ENCODE peak calls at places on chromosomes 11 and 22, in five cellular contexts. One of them, this sample, is unnamed.

GRCh38 chr22:23282089-23282501 is 101.8 kb downstream of the BCR start:
- DNase-seq in activated CD8-positive, alpha-beta memory T cell treated with anti-CD3 and anti-CD28 coated beads for 4 hours: no peak
- DNase-seq in fibroblast of mammary gland: peak; percentile 59
- DNase-seq in iPS-NIHi11: peak; percentile 61
- DNase-seq in activated naive CD4-positive, alpha-beta T cell treated with Interleukin-2 at 50 U/mL for 16 hours: no peak
- DNase-seq in this sample: no peak

GRCh38 chr22:17411213-17411612 is 42.0 kb downstream of the CECR2 start:
- DNase-seq in fibroblast of mammary gland: no peak
- DNase-seq in iPS-NIHi11: no peak
- DNase-seq in activated naive CD4-positive, alpha-beta T cell treated with Interleukin-2 at 50 U/mL for 16 hours: no peak
- DNase-seq in activated CD8-positive, alpha-beta memory T cell treated with anti-CD3 and anti-CD28 coated beads for 4 hours: no peak
- DNase-seq in this sample: no peak

GRCh38 chr22:19759459-19759993 is 1.1 kb upstream of the TBX1 start:
- DNase-seq in activated naive CD4-positive, alpha-beta T cell treated with Interleukin-2 at 50 U/mL for 16 hours: no peak
- DNase-seq in iPS-NIHi11: no peak
- DNase-seq in fibroblast of mammary gland: no peak
- DNase-seq in activated CD8-positive, alpha-beta memory T cell treated with anti-CD3 and anti-CD28 coated beads for 4 hours: no peak
- DNase-seq in this sample: no peak

GRCh38 chr11:117818036-117818858 is 6.3 kb downstream of the FXYD2 start:
- DNase-seq in iPS-NIHi11: no peak
- DNase-seq in activated naive CD4-positive, alpha-beta T cell treated with Interleukin-2 at 50 U/mL for 16 hours: peak; percentile 61
- DNase-seq in fibroblast of mammary gland: no peak
- DNase-seq in activated CD8-positive, alpha-beta memory T cell treated with anti-CD3 and anti-CD28 coated beads for 4 hours: no peak
- DNase-seq in this sample: no peak

GRCh38 chr11:11113676-11114075 is 239.4 kb downstream of the CSNK2A3 start:
- DNase-seq in iPS-NIHi11: no peak
- DNase-seq in activated CD8-positive, alpha-beta memory T cell treated with anti-CD3 and anti-CD28 coated beads for 4 hours: no peak
- DNase-seq in fibroblast of mammary gland: no peak
- DNase-seq in activated naive CD4-positive, alpha-beta T cell treated with Interleukin-2 at 50 U/mL for 16 hours: no peak
- DNase-seq in this sample: no peak

GRCh38 chr11:34757026-34757451 is 136.1 kb downstream of the EHF start:
- DNase-seq in activated naive CD4-positive, alpha-beta T cell treated with Interleukin-2 at 50 U/mL for 16 hours: no peak
- DNase-seq in activated CD8-positive, alpha-beta memory T cell treated with anti-CD3 and anti-CD28 coated beads for 4 hours: no peak
- DNase-seq in iPS-NIHi11: no peak
- DNase-seq in fibroblast of mammary gland: peak; percentile 62
- DNase-seq in this sample: no peak

GRCh38 chr22:20011123-20011992 is 5.3 kb downstream of the ARVCF start:
- DNase-seq in fibroblast of mammary gland: no peak
- DNase-seq in activated naive CD4-positive, alpha-beta T cell treated with Interleukin-2 at 50 U/mL for 16 hours: no peak
- DNase-seq in iPS-NIHi11: no peak
- DNase-seq in activated CD8-positive, alpha-beta memory T cell treated with anti-CD3 and anti-CD28 coated beads for 4 hours: no peak
- DNase-seq in this sample: no peak

GRCh38 chr11:123519055-123519796 is 89.2 kb downstream of the GRAMD1B start:
- DNase-seq in activated naive CD4-positive, alpha-beta T cell treated with Interleukin-2 at 50 U/mL for 16 hours: no peak
- DNase-seq in activated CD8-positive, alpha-beta memory T cell treated with anti-CD3 and anti-CD28 coated beads for 4 hours: no peak
- DNase-seq in fibroblast of mammary gland: no peak
- DNase-seq in iPS-NIHi11: no peak
- DNase-seq in this sample: no peak

GRCh38 chr11:12706531-12707499 is 32.6 kb downstream of the TEAD1 start:
- DNase-seq in activated CD8-positive, alpha-beta memory T cell treated with anti-CD3 and anti-CD28 coated beads for 4 hours: no peak
- DNase-seq in iPS-NIHi11: no peak
- DNase-seq in activated naive CD4-positive, alpha-beta T cell treated with Interleukin-2 at 50 U/mL for 16 hours: no peak
- DNase-seq in fibroblast of mammary gland: peak; percentile 54
- DNase-seq in this sample: no peak

GRCh38 chr11:127485541-127485940 is 485.0 kb upstream of the KIRREL3 start:
- DNase-seq in activated CD8-positive, alpha-beta memory T cell treated with anti-CD3 and anti-CD28 coated beads for 4 hours: no peak
- DNase-seq in activated naive CD4-positive, alpha-beta T cell treated with Interleukin-2 at 50 U/mL for 16 hours: no peak
- DNase-seq in iPS-NIHi11: no peak
- DNase-seq in fibroblast of mammary gland: no peak
- DNase-seq in this sample: no peak

GRCh38 chr11:18010977-18011586 is 1.8 kb downstream of the SERGEF start:
- DNase-seq in activated naive CD4-positive, alpha-beta T cell treated with Interleukin-2 at 50 U/mL for 16 hours: no peak
- DNase-seq in fibroblast of mammary gland: no peak
- DNase-seq in activated CD8-positive, alpha-beta memory T cell treated with anti-CD3 and anti-CD28 coated beads for 4 hours: no peak
- DNase-seq in iPS-NIHi11: no peak
- DNase-seq in this sample: no peak

GRCh38 chr22:29704528-29705285 is 15.1 kb upstream of the CABP7 start:
- DNase-seq in fibroblast of mammary gland: peak; percentile 30
- DNase-seq in activated CD8-positive, alpha-beta memory T cell treated with anti-CD3 and anti-CD28 coated beads for 4 hours: no peak
- DNase-seq in iPS-NIHi11: no peak
- DNase-seq in activated naive CD4-positive, alpha-beta T cell treated with Interleukin-2 at 50 U/mL for 16 hours: no peak
- DNase-seq in this sample: no peak

GRCh38 chr22:44428941-44429615 is 69.0 kb downstream of the RTL6 start:
- DNase-seq in activated naive CD4-positive, alpha-beta T cell treated with Interleukin-2 at 50 U/mL for 16 hours: no peak
- DNase-seq in fibroblast of mammary gland: no peak
- DNase-seq in iPS-NIHi11: no peak
- DNase-seq in activated CD8-positive, alpha-beta memory T cell treated with anti-CD3 and anti-CD28 coated beads for 4 hours: no peak
- DNase-seq in this sample: no peak

GRCh38 chr22:44449061-44449682 is 48.9 kb downstream of the RTL6 start:
- DNase-seq in iPS-NIHi11: no peak
- DNase-seq in activated naive CD4-positive, alpha-beta T cell treated with Interleukin-2 at 50 U/mL for 16 hours: no peak
- DNase-seq in activated CD8-positive, alpha-beta memory T cell treated with anti-CD3 and anti-CD28 coated beads for 4 hours: no peak
- DNase-seq in fibroblast of mammary gland: peak; percentile 94
- DNase-seq in this sample: no peak

GRCh38 chr11:117610045-117610444 is 187.0 kb downstream of the DSCAML1 start:
- DNase-seq in activated naive CD4-positive, alpha-beta T cell treated with Interleukin-2 at 50 U/mL for 16 hours: peak; percentile 19
- DNase-seq in activated CD8-positive, alpha-beta memory T cell treated with anti-CD3 and anti-CD28 coated beads for 4 hours: no peak
- DNase-seq in fibroblast of mammary gland: no peak
- DNase-seq in iPS-NIHi11: no peak
- DNase-seq in this sample: no peak

GRCh38 chr22:25062378-25063095 is 110.0 kb downstream of the KIAA1671 start:
- DNase-seq in iPS-NIHi11: no peak
- DNase-seq in fibroblast of mammary gland: no peak
- DNase-seq in activated naive CD4-positive, alpha-beta T cell treated with Interleukin-2 at 50 U/mL for 16 hours: peak; percentile 56
- DNase-seq in activated CD8-positive, alpha-beta memory T cell treated with anti-CD3 and anti-CD28 coated beads for 4 hours: peak; percentile 39
- DNase-seq in this sample: no peak

GRCh38 chr22:46843691-46844297 is 81.3 kb downstream of the TBC1D22A start:
- DNase-seq in activated CD8-positive, alpha-beta memory T cell treated with anti-CD3 and anti-CD28 coated beads for 4 hours: no peak
- DNase-seq in iPS-NIHi11: no peak
- DNase-seq in fibroblast of mammary gland: no peak
- DNase-seq in activated naive CD4-positive, alpha-beta T cell treated with Interleukin-2 at 50 U/mL for 16 hours: no peak
- DNase-seq in this sample: no peak

GRCh38 chr11:1138053-1138452 is 19.7 kb upstream of the MUC5AC start:
- DNase-seq in activated CD8-positive, alpha-beta memory T cell treated with anti-CD3 and anti-CD28 coated beads for 4 hours: no peak
- DNase-seq in fibroblast of mammary gland: peak; percentile 61
- DNase-seq in activated naive CD4-positive, alpha-beta T cell treated with Interleukin-2 at 50 U/mL for 16 hours: no peak
- DNase-seq in iPS-NIHi11: no peak
- DNase-seq in this sample: no peak

GRCh38 chr11:64009234-64009633 is 23.0 kb downstream of the OTUB1 start:
- DNase-seq in fibroblast of mammary gland: no peak
- DNase-seq in iPS-NIHi11: no peak
- DNase-seq in activated naive CD4-positive, alpha-beta T cell treated with Interleukin-2 at 50 U/mL for 16 hours: no peak
- DNase-seq in activated CD8-positive, alpha-beta memory T cell treated with anti-CD3 and anti-CD28 coated beads for 4 hours: no peak
- DNase-seq in this sample: no peak

GRCh38 chr22:28710112-28710888 is 30.7 kb upstream of the TTC28 start:
- DNase-seq in activated naive CD4-positive, alpha-beta T cell treated with Interleukin-2 at 50 U/mL for 16 hours: no peak
- DNase-seq in fibroblast of mammary gland: peak; percentile 85
- DNase-seq in iPS-NIHi11: no peak
- DNase-seq in activated CD8-positive, alpha-beta memory T cell treated with anti-CD3 and anti-CD28 coated beads for 4 hours: no peak
- DNase-seq in this sample: no peak

GRCh38 chr11:78715639-78716311 is 141.1 kb upstream of the NARS2 start:
- DNase-seq in activated naive CD4-positive, alpha-beta T cell treated with Interleukin-2 at 50 U/mL for 16 hours: peak; percentile 12
- DNase-seq in iPS-NIHi11: peak; percentile 82
- DNase-seq in activated CD8-positive, alpha-beta memory T cell treated with anti-CD3 and anti-CD28 coated beads for 4 hours: no peak
- DNase-seq in fibroblast of mammary gland: peak; percentile 73
- DNase-seq in this sample: no peak

GRCh38 chr11:2468363-2469240 is 23.8 kb downstream of the KCNQ1 start:
- DNase-seq in iPS-NIHi11: no peak
- DNase-seq in activated naive CD4-positive, alpha-beta T cell treated with Interleukin-2 at 50 U/mL for 16 hours: no peak
- DNase-seq in activated CD8-positive, alpha-beta memory T cell treated with anti-CD3 and anti-CD28 coated beads for 4 hours: no peak
- DNase-seq in fibroblast of mammary gland: no peak
- DNase-seq in this sample: peak; percentile 53

GRCh38 chr11:69403556-69404215 is 77.8 kb upstream of the LINC01488 start:
- DNase-seq in activated naive CD4-positive, alpha-beta T cell treated with Interleukin-2 at 50 U/mL for 16 hours: no peak
- DNase-seq in fibroblast of mammary gland: peak; percentile 34
- DNase-seq in activated CD8-positive, alpha-beta memory T cell treated with anti-CD3 and anti-CD28 coated beads for 4 hours: no peak
- DNase-seq in iPS-NIHi11: no peak
- DNase-seq in this sample: no peak

GRCh38 chr11:132519226-132519860 is 1013.0 kb downstream of the OPCML start:
- DNase-seq in activated CD8-positive, alpha-beta memory T cell treated with anti-CD3 and anti-CD28 coated beads for 4 hours: no peak
- DNase-seq in activated naive CD4-positive, alpha-beta T cell treated with Interleukin-2 at 50 U/mL for 16 hours: no peak
- DNase-seq in fibroblast of mammary gland: no peak
- DNase-seq in iPS-NIHi11: no peak
- DNase-seq in this sample: no peak

GRCh38 chr11:17076517-17077239 is 789 bp downstream of the RPS13 start:
- DNase-seq in activated CD8-positive, alpha-beta memory T cell treated with anti-CD3 and anti-CD28 coated beads for 4 hours: no peak
- DNase-seq in activated naive CD4-positive, alpha-beta T cell treated with Interleukin-2 at 50 U/mL for 16 hours: peak; percentile 10
- DNase-seq in iPS-NIHi11: no peak
- DNase-seq in fibroblast of mammary gland: peak; percentile 27
- DNase-seq in this sample: no peak